ENCODE peak calls at places on chromosomes 6 and 20, in nine cellular contexts. S is GM23248, R is body of pancreas, A is aorta, G is tibial nerve, M is upper lobe of left lung, P is uterus, L is breast epithelium, F is SJSA1. Z is an unnamed sample.

GRCh38 chr20:36314734-36315544 is 8.8 kb downstream of the DLGAP4 start:
- DNase-seq in S (no peak), R (no peak), A (peak; percentile 18), G (no peak), M (no peak), P (no peak), L (peak; percentile 15), F (peak; percentile 28), Z (peak; percentile 43)

GRCh38 chr6:132648356-132648755 is 10.6 kb downstream of the TAAR1 start:
- DNase-seq in S (peak; percentile 57), R (no peak), A (no peak), G (no peak), M (no peak), P (no peak), L (no peak), F (no peak), Z (no peak)

GRCh38 chr6:153126218-153126617 is 4.9 kb downstream of the RGS17 start:
- DNase-seq in S (no peak), R (no peak), A (no peak), G (no peak), M (no peak), P (no peak), L (no peak), F (no peak), Z (no peak)

GRCh38 chr6:163962627-163963117 is 548.2 kb downstream of the QKI start:
- DNase-seq in S (no peak), R (no peak), A (no peak), G (no peak), M (no peak), P (no peak), L (no peak), F (no peak), Z (no peak)

GRCh38 chr20:20552076-20552475 is 160.4 kb downstream of the RALGAPA2 start:
- DNase-seq in S (no peak), R (no peak), A (no peak), G (no peak), M (no peak), P (no peak), L (no peak), F (no peak), Z (no peak)

GRCh38 chr20:50049442-50050026 is 63.4 kb downstream of the UBE2V1 start:
- DNase-seq in S (no peak), R (no peak), A (no peak), G (no peak), M (peak; percentile 22), P (no peak), L (no peak), F (no peak), Z (no peak)

GRCh38 chr6:159002432-159003160 is 2.6 kb upstream of the RSPH3 start:
- DNase-seq in S (peak; percentile 59), R (no peak), A (no peak), G (no peak), M (no peak), P (no peak), L (no peak), F (no peak), Z (no peak)

GRCh38 chr6:81861281-81861680 is 108.8 kb upstream of the TENT5A start:
- DNase-seq in S (peak; percentile 21), R (no peak), A (no peak), G (no peak), M (no peak), P (no peak), L (no peak), F (no peak), Z (no peak)

GRCh38 chr20:38172344-38172743 is 7.3 kb upstream of the TGM2 start:
- DNase-seq in S (peak; percentile 66), R (no peak), A (no peak), G (no peak), M (no peak), P (no peak), L (no peak), F (no peak), Z (no peak)

GRCh38 chr20:19626896-19627295 is 131.2 kb upstream of the RIN2 start:
- DNase-seq in S (peak; percentile 6), R (no peak), A (no peak), G (no peak), M (no peak), P (no peak), L (no peak), F (no peak), Z (no peak)

GRCh38 chr6:168133186-168133585 is 54.2 kb upstream of the FRMD1 start:
- DNase-seq in S (peak; percentile 88), R (no peak), A (peak; percentile 74), G (no peak), M (peak; percentile 84), P (no peak), L (no peak), F (peak; percentile 18), Z (no peak)

GRCh38 chr6:234706-235372 is 57.4 kb upstream of the DUSP22 start:
- DNase-seq in S (no peak), R (no peak), A (no peak), G (no peak), M (no peak), P (no peak), L (no peak), F (no peak), Z (no peak)

GRCh38 chr6:158219229-158219628 is 51.1 kb downstream of the GTF2H5 start:
- DNase-seq in S (peak; percentile 96), R (no peak), A (no peak), G (no peak), M (no peak), P (no peak), L (no peak), F (no peak), Z (no peak)

GRCh38 chr6:19538086-19538485 is 299.1 kb upstream of the ID4 start:
- DNase-seq in S (no peak), R (peak; percentile 60), A (no peak), G (no peak), M (peak; percentile 66), P (no peak), L (peak; percentile 74), F (no peak), Z (no peak)

GRCh38 chr6:130426078-130426726 is 60.4 kb downstream of the TMEM200A start:
- DNase-seq in S (peak; percentile 68), R (no peak), A (no peak), G (no peak), M (no peak), P (no peak), L (no peak), F (no peak), Z (no peak)

GRCh38 chr6:143694560-143694959 is 16.8 kb downstream of the PHACTR2 start:
- DNase-seq in S (no peak), R (no peak), A (no peak), G (no peak), M (no peak), P (no peak), L (no peak), F (no peak), Z (no peak)

DNA sequence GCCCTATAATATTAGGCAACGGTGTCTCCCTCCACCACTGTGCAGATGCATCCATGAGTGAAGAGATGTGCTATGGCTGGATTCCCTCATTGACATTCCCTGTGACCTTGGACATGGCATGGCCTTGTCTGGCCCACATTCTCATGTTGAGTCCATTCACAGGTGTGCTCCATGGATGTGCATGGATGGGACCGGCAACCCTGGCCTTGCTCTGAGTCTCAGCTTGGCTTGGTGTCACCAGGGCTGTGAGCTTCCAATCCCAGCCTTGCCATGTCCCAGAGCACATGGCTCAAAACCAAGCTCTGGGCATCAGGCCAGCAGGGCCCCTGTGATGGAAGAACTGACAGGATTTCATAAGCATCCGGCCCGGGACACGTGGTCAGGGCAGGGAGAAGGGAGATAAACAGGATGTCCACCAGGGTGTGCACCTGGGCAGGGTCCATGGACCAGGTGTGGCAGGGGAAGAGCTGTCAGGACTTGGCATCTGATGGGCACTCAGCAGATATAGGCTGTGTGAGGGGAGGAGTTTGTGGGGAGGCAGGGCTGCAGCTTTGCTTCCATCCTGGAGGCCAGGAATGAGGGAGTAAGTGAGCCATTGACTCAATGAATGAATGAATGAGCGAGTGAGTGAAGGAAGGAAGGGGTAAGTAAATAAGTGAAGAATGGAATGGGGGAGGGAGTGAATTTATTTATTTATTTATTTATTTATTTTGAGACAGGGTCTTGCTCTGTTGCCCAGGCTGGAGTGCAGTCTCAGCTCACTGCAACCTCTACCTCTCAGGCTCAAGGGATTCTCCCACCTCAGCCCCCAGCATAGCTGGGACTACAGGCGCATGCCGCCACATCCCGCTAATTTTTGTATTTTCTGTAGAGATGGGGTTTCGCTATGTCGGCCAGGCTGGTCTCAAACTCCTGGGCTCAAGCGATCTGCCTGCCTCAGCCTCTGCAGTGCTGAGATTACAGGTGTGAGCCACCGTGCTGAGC is 15.7 kb downstream of the NRSN2 start:
- DNase-seq in S (peak; percentile 64), R (peak; percentile 88), A (peak; percentile 94), G (peak; percentile 75), M (no peak), P (peak; percentile 66), L (peak; percentile 96), F (peak; percentile 60), Z (peak; percentile 94)
- H3K27ac ChIP-seq in S (no peak overlapping the region), R (no peak overlapping the region), A (no peak overlapping the region), G (no peak overlapping the region), M (no peak overlapping the region), P (no peak overlapping the region), L (no peak overlapping the region), F (no peak overlapping the region), Z (no peak overlapping the region)

DNA sequence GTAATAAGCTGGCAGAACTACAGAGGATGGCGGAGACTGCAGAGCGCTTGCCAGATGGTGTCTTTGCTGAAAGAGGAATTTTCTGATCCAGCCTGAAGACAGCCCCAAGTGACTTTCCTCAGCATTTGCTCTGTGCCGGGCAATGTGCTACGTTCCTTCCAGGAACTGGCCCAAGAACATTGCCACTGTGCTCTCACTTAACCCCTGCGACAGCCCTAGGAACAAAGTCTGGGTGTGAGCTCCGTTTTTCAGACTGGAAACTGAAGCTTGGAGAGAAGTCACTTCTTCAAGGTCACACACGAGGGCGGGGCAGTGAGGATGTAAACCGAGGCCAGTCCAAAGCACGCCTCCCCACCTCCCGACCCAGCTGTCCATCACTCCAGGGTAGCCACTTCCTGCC is 22.2 kb upstream of the BMP7 start:
- DNase-seq in S (peak; percentile 32), R (no peak), A (no peak), G (no peak), M (no peak), P (no peak), L (no peak), F (no peak), Z (no peak)
- H3K4me1 ChIP-seq in S (no peaks in the 10 kb centered on the region), R (no peaks in the 10 kb centered on the region), A (no peaks in the 10 kb centered on the region), G (no peaks in the 10 kb centered on the region), M (no peaks in the 10 kb centered on the region), P (no peaks in the 10 kb centered on the region), L (no peaks in the 10 kb centered on the region), F (peaks cover 8% of the 10 kb centered on the region), Z (no peaks in the 10 kb centered on the region)

GRCh38 chr6:111277819-111278218 is 190.5 kb downstream of the SLC16A10 start:
- DNase-seq in S (no peak), R (no peak), A (no peak), G (no peak), M (no peak), P (no peak), L (no peak), F (no peak), Z (no peak)
- H3K9me3 ChIP-seq in S (peaks cover 3% of the 10 kb centered on the region), R (peaks cover 3% of the 10 kb centered on the region), A (peaks cover 2% of the 10 kb centered on the region), G (no peaks in the 10 kb centered on the region), M (peaks cover 16% of the 10 kb centered on the region), P (peaks cover 35% of the 10 kb centered on the region), L (peaks cover 24% of the 10 kb centered on the region), F (peaks cover 6% of the 10 kb centered on the region), Z (peaks cover 11% of the 10 kb centered on the region)

DNA sequence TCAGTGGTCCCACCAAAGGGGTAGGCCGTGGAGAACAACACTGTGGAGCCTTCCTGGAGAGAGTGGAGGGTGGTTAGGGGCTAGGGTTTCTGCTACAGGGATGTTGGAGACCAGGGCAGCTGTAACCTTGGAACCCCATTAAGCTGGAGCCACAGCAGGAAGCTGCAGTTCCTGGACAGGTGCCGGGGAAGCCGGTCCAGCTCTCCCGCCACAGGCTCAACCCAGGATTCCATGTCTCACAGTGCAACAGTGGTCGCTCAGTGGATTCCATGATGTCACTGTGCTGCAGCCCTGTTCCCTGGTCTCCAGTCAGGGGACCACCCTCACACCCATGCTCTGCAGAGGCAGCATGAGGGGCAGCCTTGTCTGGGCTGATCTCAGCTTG is 264.6 kb upstream of the CDYL start:
- DNase-seq in S (no peak), R (no peak), A (no peak), G (no peak), M (peak; percentile 28), P (no peak), L (no peak), F (no peak), Z (no peak)
- H3K27ac ChIP-seq in S (no peak overlapping the region), R (no peak overlapping the region), A (no peak overlapping the region), G (no peak overlapping the region), M (no peak overlapping the region), P (no peak overlapping the region), L (no peak overlapping the region), F (no peak overlapping the region), Z (no peak overlapping the region)

Z was measured in upper lobe of right lung.